ENCODE peak calls at places on chromosomes 7 and 10, in ten cellular contexts. M is breast epithelium; N is adipocyte; X is hypothalamus; G is OCI-M1; I is stimulated activated CD4-positive, alpha-beta T cell treated with anti-CD3 and anti-CD28 coated beads, Interleukin-1b, Interleukin-23, amount 100 ng/mL, for 24 hours; C is activated T-helper 1 cell treated with Interleukin-2 at 50 U/mL for 16 hours; Y is NAMALWA; Q is GM06990; L is right lobe of liver. J is an unnamed sample.

GRCh38 chr7:139730746-139731612 is 46.8 kb downstream of the HIPK2 start:
- DNase-seq in M (no peak), N (no peak), X (no peak), G (no peak), I (no peak), C (no peak), Y (no peak), Q (peak), L (no peak), J (no peak)

GRCh38 chr7:8388257-8388625 is 45.2 kb upstream of the NXPH1 start:
- DNase-seq in M (no peak), N (no peak), X (no peak), G (no peak), I (no peak), C (no peak), Y (no peak), Q (no peak), L (no peak), J (no peak)

GRCh38 chr7:121329460-121330052 is 756 bp downstream of the WNT16 start:
- DNase-seq in M (no peak), N (peak), X (no peak), G (no peak), I (no peak), C (no peak), Y (no peak), Q (peak), L (no peak), J (no peak)

GRCh38 chr7:137829337-137829992 is 17.3 kb downstream of the DGKI start:
- DNase-seq in M (no peak), N (no peak), X (no peak), G (no peak), I (no peak), C (no peak), Y (no peak), Q (no peak), L (no peak), J (no peak)

GRCh38 chr10:18334116-18334867 is 194.1 kb downstream of the CACNB2 start:
- DNase-seq in M (no peak), N (peak), X (no peak), G (no peak), I (no peak), C (no peak), Y (no peak), Q (no peak), L (no peak), J (no peak)

GRCh38 chr7:29141981-29142380 is 4.4 kb downstream of the CPVL start:
- DNase-seq in M (no peak), N (no peak), X (no peak), G (no peak), I (no peak), C (no peak), Y (no peak), Q (no peak), L (no peak), J (no peak)

GRCh38 chr7:142711722-142712616 is 37.3 kb upstream of the PRSS1 start:
- DNase-seq in M (no peak), N (peak), X (no peak), G (peak), I (no peak), C (peak), Y (peak), Q (no peak), L (no peak), J (no peak)

GRCh38 chr10:126021833-126022500 is 125.6 kb downstream of the FANK1 start:
- DNase-seq in M (no peak), N (no peak), X (no peak), G (no peak), I (no peak), C (no peak), Y (no peak), Q (no peak), L (no peak), J (no peak)

GRCh38 chr10:110267246-110267645 is 37.5 kb downstream of the SMNDC1 start:
- DNase-seq in M (no peak), N (no peak), X (no peak), G (no peak), I (no peak), C (no peak), Y (no peak), Q (no peak), L (no peak), J (no peak)

GRCh38 chr10:19730848-19731247 is 85.4 kb upstream of the PLXDC2 start:
- DNase-seq in M (no peak), N (no peak), X (no peak), G (no peak), I (no peak), C (no peak), Y (no peak), Q (no peak), L (no peak), J (no peak)

GRCh38 chr7:8620169-8620568 is 186.8 kb downstream of the NXPH1 start:
- DNase-seq in M (no peak), N (no peak), X (no peak), G (no peak), I (no peak), C (no peak), Y (no peak), Q (no peak), L (no peak), J (no peak)

J was measured in GM18507.